ENCODE peak calls at places on chromosomes 1 and 21, in nine cellular contexts. One of them, this sample, is unnamed.
A peak's percentile ranks its signal among the peaks of the same experiment; 100 is the strongest.

GRCh38 chr1:39333296-39333695 is 128.8 kb downstream of the MACF1 start:
- DNase-seq in activated CD8-positive, alpha-beta T cell treated with anti-CD3 and anti-CD28 coated beads, Interleukin-2, amount 10 ng/mL, durations not matched to agents 7 days and 5 days: no peak
- DNase-seq in effector memory CD8-positive, alpha-beta T cell: no peak
- DNase-seq in AML-193: no peak
- DNase-seq in PC-9: no peak
- DNase-seq in adrenal gland: peak; percentile 65
- DNase-seq in bronchial epithelial cell: peak; percentile 17
- DNase-seq in IMR-90: peak; percentile 29
- DNase-seq in T-helper 1 cell: no peak
- DNase-seq in this sample: no peak

GRCh38 chr1:32398401-32398800 is 4.2 kb upstream of the BSDC1 start:
- DNase-seq in activated CD8-positive, alpha-beta T cell treated with anti-CD3 and anti-CD28 coated beads, Interleukin-2, amount 10 ng/mL, durations not matched to agents 7 days and 5 days: no peak
- DNase-seq in effector memory CD8-positive, alpha-beta T cell: no peak
- DNase-seq in AML-193: no peak
- DNase-seq in PC-9: no peak
- DNase-seq in adrenal gland: no peak
- DNase-seq in bronchial epithelial cell: no peak
- DNase-seq in IMR-90: peak; percentile 73
- DNase-seq in T-helper 1 cell: no peak
- DNase-seq in this sample: no peak

GRCh38 chr21:42509239-42509638 is 4.4 kb upstream of the SLC37A1 start:
- DNase-seq in activated CD8-positive, alpha-beta T cell treated with anti-CD3 and anti-CD28 coated beads, Interleukin-2, amount 10 ng/mL, durations not matched to agents 7 days and 5 days: no peak
- DNase-seq in effector memory CD8-positive, alpha-beta T cell: no peak
- DNase-seq in AML-193: no peak
- DNase-seq in PC-9: no peak
- DNase-seq in adrenal gland: no peak
- DNase-seq in bronchial epithelial cell: peak; percentile 53
- DNase-seq in IMR-90: no peak
- DNase-seq in T-helper 1 cell: no peak
- DNase-seq in this sample: no peak

GRCh38 chr1:112988367-112988766 is 32.4 kb upstream of the SLC16A1 start:
- DNase-seq in activated CD8-positive, alpha-beta T cell treated with anti-CD3 and anti-CD28 coated beads, Interleukin-2, amount 10 ng/mL, durations not matched to agents 7 days and 5 days: no peak
- DNase-seq in effector memory CD8-positive, alpha-beta T cell: no peak
- DNase-seq in AML-193: no peak
- DNase-seq in PC-9: no peak
- DNase-seq in adrenal gland: no peak
- DNase-seq in bronchial epithelial cell: peak; percentile 78
- DNase-seq in IMR-90: no peak
- DNase-seq in T-helper 1 cell: no peak
- DNase-seq in this sample: no peak

GRCh38 chr21:37878946-37879660 is 37.2 kb downstream of the KCNJ6 start:
- DNase-seq in activated CD8-positive, alpha-beta T cell treated with anti-CD3 and anti-CD28 coated beads, Interleukin-2, amount 10 ng/mL, durations not matched to agents 7 days and 5 days: no peak
- DNase-seq in effector memory CD8-positive, alpha-beta T cell: no peak
- DNase-seq in AML-193: no peak
- DNase-seq in PC-9: no peak
- DNase-seq in adrenal gland: no peak
- DNase-seq in bronchial epithelial cell: peak; percentile 95
- DNase-seq in IMR-90: peak; percentile 93
- DNase-seq in T-helper 1 cell: no peak
- DNase-seq in this sample: no peak

GRCh38 chr1:60255565-60255964 is 182.0 kb upstream of the C1orf87 start:
- DNase-seq in activated CD8-positive, alpha-beta T cell treated with anti-CD3 and anti-CD28 coated beads, Interleukin-2, amount 10 ng/mL, durations not matched to agents 7 days and 5 days: no peak
- DNase-seq in effector memory CD8-positive, alpha-beta T cell: no peak
- DNase-seq in AML-193: no peak
- DNase-seq in PC-9: no peak
- DNase-seq in adrenal gland: no peak
- DNase-seq in bronchial epithelial cell: peak; percentile 72
- DNase-seq in IMR-90: peak; percentile 1
- DNase-seq in T-helper 1 cell: no peak
- DNase-seq in this sample: no peak

GRCh38 chr1:74689800-74690696 is 16.5 kb upstream of the ERICH3 start:
- DNase-seq in activated CD8-positive, alpha-beta T cell treated with anti-CD3 and anti-CD28 coated beads, Interleukin-2, amount 10 ng/mL, durations not matched to agents 7 days and 5 days: peak; percentile 60
- DNase-seq in effector memory CD8-positive, alpha-beta T cell: peak; percentile 39
- DNase-seq in AML-193: peak; percentile 25
- DNase-seq in PC-9: peak; percentile 67
- DNase-seq in adrenal gland: peak; percentile 79
- DNase-seq in bronchial epithelial cell: peak; percentile 65
- DNase-seq in IMR-90: peak; percentile 52
- DNase-seq in T-helper 1 cell: peak; percentile 43
- DNase-seq in this sample: peak; percentile 7

GRCh38 chr1:181189691-181190361 is 101.3 kb downstream of the IER5 start:
- DNase-seq in activated CD8-positive, alpha-beta T cell treated with anti-CD3 and anti-CD28 coated beads, Interleukin-2, amount 10 ng/mL, durations not matched to agents 7 days and 5 days: peak; percentile 76
- DNase-seq in effector memory CD8-positive, alpha-beta T cell: peak; percentile 61
- DNase-seq in AML-193: peak; percentile 10
- DNase-seq in PC-9: no peak
- DNase-seq in adrenal gland: peak; percentile 85
- DNase-seq in bronchial epithelial cell: peak; percentile 22
- DNase-seq in IMR-90: peak; percentile 29
- DNase-seq in T-helper 1 cell: peak; percentile 62
- DNase-seq in this sample: peak; percentile 58

GRCh38 chr1:65813956-65814355 is 21.3 kb downstream of the PDE4B start:
- DNase-seq in activated CD8-positive, alpha-beta T cell treated with anti-CD3 and anti-CD28 coated beads, Interleukin-2, amount 10 ng/mL, durations not matched to agents 7 days and 5 days: no peak
- DNase-seq in effector memory CD8-positive, alpha-beta T cell: no peak
- DNase-seq in AML-193: no peak
- DNase-seq in PC-9: no peak
- DNase-seq in adrenal gland: no peak
- DNase-seq in bronchial epithelial cell: peak; percentile 43
- DNase-seq in IMR-90: peak; percentile 49
- DNase-seq in T-helper 1 cell: peak; percentile 45
- DNase-seq in this sample: no peak

GRCh38 chr1:205144751-205145150 is 23.0 kb upstream of the RBBP5 start:
- DNase-seq in activated CD8-positive, alpha-beta T cell treated with anti-CD3 and anti-CD28 coated beads, Interleukin-2, amount 10 ng/mL, durations not matched to agents 7 days and 5 days: no peak
- DNase-seq in effector memory CD8-positive, alpha-beta T cell: no peak
- DNase-seq in AML-193: no peak
- DNase-seq in PC-9: peak; percentile 46
- DNase-seq in adrenal gland: peak; percentile 46
- DNase-seq in bronchial epithelial cell: peak; percentile 17
- DNase-seq in IMR-90: peak; percentile 79
- DNase-seq in T-helper 1 cell: no peak
- DNase-seq in this sample: no peak

GRCh38 chr1:169321539-169321938 is 46.1 kb downstream of the NME7 start:
- DNase-seq in activated CD8-positive, alpha-beta T cell treated with anti-CD3 and anti-CD28 coated beads, Interleukin-2, amount 10 ng/mL, durations not matched to agents 7 days and 5 days: no peak
- DNase-seq in effector memory CD8-positive, alpha-beta T cell: no peak
- DNase-seq in AML-193: no peak
- DNase-seq in PC-9: peak; percentile 64
- DNase-seq in adrenal gland: no peak
- DNase-seq in bronchial epithelial cell: peak; percentile 93
- DNase-seq in IMR-90: peak; percentile 76
- DNase-seq in T-helper 1 cell: no peak
- DNase-seq in this sample: no peak

GRCh38 chr1:204465469-204466415 is 28.9 kb downstream of the PIK3C2B start:
- DNase-seq in activated CD8-positive, alpha-beta T cell treated with anti-CD3 and anti-CD28 coated beads, Interleukin-2, amount 10 ng/mL, durations not matched to agents 7 days and 5 days: no peak
- DNase-seq in effector memory CD8-positive, alpha-beta T cell: no peak
- DNase-seq in AML-193: no peak
- DNase-seq in PC-9: no peak
- DNase-seq in adrenal gland: no peak
- DNase-seq in bronchial epithelial cell: no peak
- DNase-seq in IMR-90: no peak
- DNase-seq in T-helper 1 cell: no peak
- DNase-seq in this sample: no peak

GRCh38 chr21:32233722-32234301 is 45.0 kb downstream of the MIS18A start:
- DNase-seq in activated CD8-positive, alpha-beta T cell treated with anti-CD3 and anti-CD28 coated beads, Interleukin-2, amount 10 ng/mL, durations not matched to agents 7 days and 5 days: no peak
- DNase-seq in effector memory CD8-positive, alpha-beta T cell: no peak
- DNase-seq in AML-193: no peak
- DNase-seq in PC-9: no peak
- DNase-seq in adrenal gland: no peak
- DNase-seq in bronchial epithelial cell: no peak
- DNase-seq in IMR-90: no peak
- DNase-seq in T-helper 1 cell: no peak
- DNase-seq in this sample: no peak

GRCh38 chr1:7387053-7387861 is 383.8 kb upstream of the VAMP3 start:
- DNase-seq in activated CD8-positive, alpha-beta T cell treated with anti-CD3 and anti-CD28 coated beads, Interleukin-2, amount 10 ng/mL, durations not matched to agents 7 days and 5 days: no peak
- DNase-seq in effector memory CD8-positive, alpha-beta T cell: no peak
- DNase-seq in AML-193: no peak
- DNase-seq in PC-9: no peak
- DNase-seq in adrenal gland: no peak
- DNase-seq in bronchial epithelial cell: peak; percentile 32
- DNase-seq in IMR-90: no peak
- DNase-seq in T-helper 1 cell: no peak
- DNase-seq in this sample: no peak

GRCh38 chr1:234683856-234684632 is 74.1 kb upstream of the IRF2BP2 start:
- DNase-seq in activated CD8-positive, alpha-beta T cell treated with anti-CD3 and anti-CD28 coated beads, Interleukin-2, amount 10 ng/mL, durations not matched to agents 7 days and 5 days: no peak
- DNase-seq in effector memory CD8-positive, alpha-beta T cell: no peak
- DNase-seq in AML-193: peak; percentile 96
- DNase-seq in PC-9: peak; percentile 82
- DNase-seq in adrenal gland: peak; percentile 94
- DNase-seq in bronchial epithelial cell: peak; percentile 93
- DNase-seq in IMR-90: peak; percentile 75
- DNase-seq in T-helper 1 cell: no peak
- DNase-seq in this sample: no peak

GRCh38 chr1:155938220-155938627 is 3.2 kb upstream of the RXFP4 start:
- DNase-seq in activated CD8-positive, alpha-beta T cell treated with anti-CD3 and anti-CD28 coated beads, Interleukin-2, amount 10 ng/mL, durations not matched to agents 7 days and 5 days: peak; percentile 63
- DNase-seq in effector memory CD8-positive, alpha-beta T cell: peak; percentile 19
- DNase-seq in AML-193: peak; percentile 67
- DNase-seq in PC-9: peak; percentile 60
- DNase-seq in adrenal gland: no peak
- DNase-seq in bronchial epithelial cell: peak; percentile 72
- DNase-seq in IMR-90: peak; percentile 69
- DNase-seq in T-helper 1 cell: peak; percentile 72
- DNase-seq in this sample: no peak

GRCh38 chr21:27572681-27573080 is 605.8 kb upstream of the ADAMTS5 start:
- DNase-seq in activated CD8-positive, alpha-beta T cell treated with anti-CD3 and anti-CD28 coated beads, Interleukin-2, amount 10 ng/mL, durations not matched to agents 7 days and 5 days: no peak
- DNase-seq in effector memory CD8-positive, alpha-beta T cell: no peak
- DNase-seq in AML-193: no peak
- DNase-seq in PC-9: no peak
- DNase-seq in adrenal gland: no peak
- DNase-seq in bronchial epithelial cell: peak; percentile 92
- DNase-seq in IMR-90: peak; percentile 90
- DNase-seq in T-helper 1 cell: no peak
- DNase-seq in this sample: no peak

GRCh38 chr1:18322353-18323032 is 158.2 kb upstream of the KLHDC7A start:
- DNase-seq in activated CD8-positive, alpha-beta T cell treated with anti-CD3 and anti-CD28 coated beads, Interleukin-2, amount 10 ng/mL, durations not matched to agents 7 days and 5 days: no peak
- DNase-seq in effector memory CD8-positive, alpha-beta T cell: no peak
- DNase-seq in AML-193: no peak
- DNase-seq in PC-9: no peak
- DNase-seq in adrenal gland: no peak
- DNase-seq in bronchial epithelial cell: no peak
- DNase-seq in IMR-90: no peak
- DNase-seq in T-helper 1 cell: no peak
- DNase-seq in this sample: no peak

GRCh38 chr1:28516518-28516956 is 10.7 kb downstream of the RCC1 start:
- DNase-seq in activated CD8-positive, alpha-beta T cell treated with anti-CD3 and anti-CD28 coated beads, Interleukin-2, amount 10 ng/mL, durations not matched to agents 7 days and 5 days: no peak
- DNase-seq in effector memory CD8-positive, alpha-beta T cell: no peak
- DNase-seq in AML-193: no peak
- DNase-seq in PC-9: no peak
- DNase-seq in adrenal gland: no peak
- DNase-seq in bronchial epithelial cell: no peak
- DNase-seq in IMR-90: no peak
- DNase-seq in T-helper 1 cell: no peak
- DNase-seq in this sample: no peak

GRCh38 chr1:177122869-177123268 is 41.6 kb downstream of the ASTN1 start:
- DNase-seq in activated CD8-positive, alpha-beta T cell treated with anti-CD3 and anti-CD28 coated beads, Interleukin-2, amount 10 ng/mL, durations not matched to agents 7 days and 5 days: no peak
- DNase-seq in effector memory CD8-positive, alpha-beta T cell: no peak
- DNase-seq in AML-193: no peak
- DNase-seq in PC-9: no peak
- DNase-seq in adrenal gland: no peak
- DNase-seq in bronchial epithelial cell: no peak
- DNase-seq in IMR-90: no peak
- DNase-seq in T-helper 1 cell: no peak
- DNase-seq in this sample: no peak

GRCh38 chr1:79042539-79042938 is 36.0 kb upstream of the ADGRL4 start:
- DNase-seq in activated CD8-positive, alpha-beta T cell treated with anti-CD3 and anti-CD28 coated beads, Interleukin-2, amount 10 ng/mL, durations not matched to agents 7 days and 5 days: no peak
- DNase-seq in effector memory CD8-positive, alpha-beta T cell: no peak
- DNase-seq in AML-193: no peak
- DNase-seq in PC-9: no peak
- DNase-seq in adrenal gland: no peak
- DNase-seq in bronchial epithelial cell: no peak
- DNase-seq in IMR-90: no peak
- DNase-seq in T-helper 1 cell: no peak
- DNase-seq in this sample: no peak

GRCh38 chr1:194818674-194819073 is 1632.3 kb upstream of the B3GALT2 start:
- DNase-seq in activated CD8-positive, alpha-beta T cell treated with anti-CD3 and anti-CD28 coated beads, Interleukin-2, amount 10 ng/mL, durations not matched to agents 7 days and 5 days: no peak
- DNase-seq in effector memory CD8-positive, alpha-beta T cell: no peak
- DNase-seq in AML-193: no peak
- DNase-seq in PC-9: no peak
- DNase-seq in adrenal gland: no peak
- DNase-seq in bronchial epithelial cell: no peak
- DNase-seq in IMR-90: no peak
- DNase-seq in T-helper 1 cell: no peak
- DNase-seq in this sample: no peak

GRCh38 chr1:85700422-85700821 is 7.8 kb downstream of the ZNHIT6 start:
- DNase-seq in activated CD8-positive, alpha-beta T cell treated with anti-CD3 and anti-CD28 coated beads, Interleukin-2, amount 10 ng/mL, durations not matched to agents 7 days and 5 days: no peak
- DNase-seq in effector memory CD8-positive, alpha-beta T cell: no peak
- DNase-seq in AML-193: no peak
- DNase-seq in PC-9: no peak
- DNase-seq in adrenal gland: no peak
- DNase-seq in bronchial epithelial cell: no peak
- DNase-seq in IMR-90: no peak
- DNase-seq in T-helper 1 cell: no peak
- DNase-seq in this sample: no peak

GRCh38 chr21:37671381-37671780 is 244.9 kb downstream of the KCNJ6 start:
- DNase-seq in activated CD8-positive, alpha-beta T cell treated with anti-CD3 and anti-CD28 coated beads, Interleukin-2, amount 10 ng/mL, durations not matched to agents 7 days and 5 days: no peak
- DNase-seq in effector memory CD8-positive, alpha-beta T cell: no peak
- DNase-seq in AML-193: no peak
- DNase-seq in PC-9: no peak
- DNase-seq in adrenal gland: no peak
- DNase-seq in bronchial epithelial cell: peak; percentile 52
- DNase-seq in IMR-90: no peak
- DNase-seq in T-helper 1 cell: no peak
- DNase-seq in this sample: no peak

GRCh38 chr1:37795340-37796110 is 1.9 kb downstream of the MANEAL start:
- DNase-seq in activated CD8-positive, alpha-beta T cell treated with anti-CD3 and anti-CD28 coated beads, Interleukin-2, amount 10 ng/mL, durations not matched to agents 7 days and 5 days: peak; percentile 66
- DNase-seq in effector memory CD8-positive, alpha-beta T cell: no peak
- DNase-seq in AML-193: no peak
- DNase-seq in PC-9: no peak
- DNase-seq in adrenal gland: peak; percentile 71
- DNase-seq in bronchial epithelial cell: peak; percentile 39
- DNase-seq in IMR-90: peak; percentile 32
- DNase-seq in T-helper 1 cell: peak; percentile 27
- DNase-seq in this sample: no peak

GRCh38 chr1:222247081-222247480 is 300.8 kb downstream of the HHIPL2 start:
- DNase-seq in activated CD8-positive, alpha-beta T cell treated with anti-CD3 and anti-CD28 coated beads, Interleukin-2, amount 10 ng/mL, durations not matched to agents 7 days and 5 days: no peak
- DNase-seq in effector memory CD8-positive, alpha-beta T cell: no peak
- DNase-seq in AML-193: no peak
- DNase-seq in PC-9: no peak
- DNase-seq in adrenal gland: no peak
- DNase-seq in bronchial epithelial cell: no peak
- DNase-seq in IMR-90: no peak
- DNase-seq in T-helper 1 cell: no peak
- DNase-seq in this sample: no peak

GRCh38 chr21:42080788-42081083 is 9.6 kb downstream of the UMODL1 start:
- DNase-seq in activated CD8-positive, alpha-beta T cell treated with anti-CD3 and anti-CD28 coated beads, Interleukin-2, amount 10 ng/mL, durations not matched to agents 7 days and 5 days: no peak
- DNase-seq in effector memory CD8-positive, alpha-beta T cell: no peak
- DNase-seq in AML-193: no peak
- DNase-seq in PC-9: no peak
- DNase-seq in adrenal gland: no peak
- DNase-seq in bronchial epithelial cell: peak; percentile 72
- DNase-seq in IMR-90: peak; percentile 89
- DNase-seq in T-helper 1 cell: no peak
- DNase-seq in this sample: no peak

GRCh38 chr1:227947678-227948492 is at the start of gene WNT9A:
- DNase-seq in activated CD8-positive, alpha-beta T cell treated with anti-CD3 and anti-CD28 coated beads, Interleukin-2, amount 10 ng/mL, durations not matched to agents 7 days and 5 days: no peak
- DNase-seq in effector memory CD8-positive, alpha-beta T cell: no peak
- DNase-seq in AML-193: no peak
- DNase-seq in PC-9: no peak
- DNase-seq in adrenal gland: peak; percentile 42
- DNase-seq in bronchial epithelial cell: peak; percentile 7
- DNase-seq in IMR-90: peak; percentile 49
- DNase-seq in T-helper 1 cell: no peak
- DNase-seq in this sample: no peak

GRCh38 chr1:18606443-18607288 is 24.0 kb upstream of the PAX7 start:
- DNase-seq in activated CD8-positive, alpha-beta T cell treated with anti-CD3 and anti-CD28 coated beads, Interleukin-2, amount 10 ng/mL, durations not matched to agents 7 days and 5 days: no peak
- DNase-seq in effector memory CD8-positive, alpha-beta T cell: no peak
- DNase-seq in AML-193: no peak
- DNase-seq in PC-9: no peak
- DNase-seq in adrenal gland: no peak
- DNase-seq in bronchial epithelial cell: no peak
- DNase-seq in IMR-90: no peak
- DNase-seq in T-helper 1 cell: no peak
- DNase-seq in this sample: no peak

GRCh38 chr1:234616644-234617043 is 6.7 kb upstream of the IRF2BP2 start:
- DNase-seq in activated CD8-positive, alpha-beta T cell treated with anti-CD3 and anti-CD28 coated beads, Interleukin-2, amount 10 ng/mL, durations not matched to agents 7 days and 5 days: no peak
- DNase-seq in effector memory CD8-positive, alpha-beta T cell: no peak
- DNase-seq in AML-193: no peak
- DNase-seq in PC-9: no peak
- DNase-seq in adrenal gland: no peak
- DNase-seq in bronchial epithelial cell: no peak
- DNase-seq in IMR-90: peak; percentile 75
- DNase-seq in T-helper 1 cell: no peak
- DNase-seq in this sample: no peak

GRCh38 chr1:237492359-237492758 is 398.4 kb downstream of the ZP4 start:
- DNase-seq in activated CD8-positive, alpha-beta T cell treated with anti-CD3 and anti-CD28 coated beads, Interleukin-2, amount 10 ng/mL, durations not matched to agents 7 days and 5 days: no peak
- DNase-seq in effector memory CD8-positive, alpha-beta T cell: no peak
- DNase-seq in AML-193: no peak
- DNase-seq in PC-9: no peak
- DNase-seq in adrenal gland: no peak
- DNase-seq in bronchial epithelial cell: no peak
- DNase-seq in IMR-90: no peak
- DNase-seq in T-helper 1 cell: no peak
- DNase-seq in this sample: no peak